ENCODE peak calls at places on chromosomes 1 and 21, in four cellular contexts. One of them, this sample, is unnamed.

GRCh38 chr1:209215826-209216225 is 367.7 kb upstream of the CAMK1G start:
- DNase-seq in uterus: no peak
- DNase-seq in left lung: no peak
- DNase-seq in neural progenitor cell: no peak
- DNase-seq in this sample: no peak

GRCh38 chr1:240598602-240599001 is 13.4 kb downstream of the GREM2 start:
- DNase-seq in uterus: no peak
- DNase-seq in left lung: no peak
- DNase-seq in neural progenitor cell: no peak
- DNase-seq in this sample: no peak

GRCh38 chr1:243407284-243408018 is 151.6 kb downstream of the SDCCAG8 start:
- DNase-seq in uterus: no peak
- DNase-seq in left lung: no peak
- DNase-seq in neural progenitor cell: no peak
- DNase-seq in this sample: peak

GRCh38 chr1:195965036-195965435 is 643.2 kb downstream of the KCNT2 start:
- DNase-seq in uterus: no peak
- DNase-seq in left lung: no peak
- DNase-seq in neural progenitor cell: no peak
- DNase-seq in this sample: no peak

GRCh38 chr1:24586970-24587820 is 31.3 kb downstream of the NCMAP start:
- DNase-seq in uterus: no peak
- DNase-seq in left lung: no peak
- DNase-seq in neural progenitor cell: peak
- DNase-seq in this sample: peak

GRCh38 chr1:234400773-234401172 is 27.5 kb downstream of the COA6 start:
- DNase-seq in uterus: no peak
- DNase-seq in left lung: no peak
- DNase-seq in neural progenitor cell: no peak
- DNase-seq in this sample: no peak

GRCh38 chr1:169427081-169427611 is at the start of gene CCDC181:
- DNase-seq in uterus: peak
- DNase-seq in left lung: peak
- DNase-seq in neural progenitor cell: peak
- DNase-seq in this sample: no peak

GRCh38 chr1:34164510-34165381 is at the start of gene CSMD2:
- DNase-seq in uterus: no peak
- DNase-seq in left lung: peak
- DNase-seq in neural progenitor cell: peak
- DNase-seq in this sample: peak

GRCh38 chr1:201267481-201268229 is 15.7 kb upstream of the PKP1 start:
- DNase-seq in uterus: no peak
- DNase-seq in left lung: no peak
- DNase-seq in neural progenitor cell: no peak
- DNase-seq in this sample: peak

GRCh38 chr1:17318262-17318661 is 10.3 kb downstream of the PADI4 start:
- DNase-seq in uterus: no peak
- DNase-seq in left lung: no peak
- DNase-seq in neural progenitor cell: no peak
- DNase-seq in this sample: no peak

GRCh38 chr1:200224315-200224714 is 185.5 kb downstream of the ZNF281 start:
- DNase-seq in uterus: no peak
- DNase-seq in left lung: no peak
- DNase-seq in neural progenitor cell: no peak
- DNase-seq in this sample: peak

GRCh38 chr21:30935889-30936168 is 54.4 kb upstream of the KRTAP11-1 start:
- DNase-seq in uterus: no peak
- DNase-seq in left lung: no peak
- DNase-seq in neural progenitor cell: no peak
- DNase-seq in this sample: no peak

GRCh38 chr1:23008901-23009300 is 6.8 kb downstream of the TEX46 start:
- DNase-seq in uterus: no peak
- DNase-seq in left lung: no peak
- DNase-seq in neural progenitor cell: no peak
- DNase-seq in this sample: no peak

GRCh38 chr1:23013657-23014056 is 2.0 kb downstream of the TEX46 start:
- DNase-seq in uterus: no peak
- DNase-seq in left lung: no peak
- DNase-seq in neural progenitor cell: peak
- DNase-seq in this sample: no peak

GRCh38 chr1:23007106-23007505 is 8.5 kb downstream of the TEX46 start:
- DNase-seq in uterus: no peak
- DNase-seq in left lung: no peak
- DNase-seq in neural progenitor cell: no peak
- DNase-seq in this sample: no peak

DNA sequence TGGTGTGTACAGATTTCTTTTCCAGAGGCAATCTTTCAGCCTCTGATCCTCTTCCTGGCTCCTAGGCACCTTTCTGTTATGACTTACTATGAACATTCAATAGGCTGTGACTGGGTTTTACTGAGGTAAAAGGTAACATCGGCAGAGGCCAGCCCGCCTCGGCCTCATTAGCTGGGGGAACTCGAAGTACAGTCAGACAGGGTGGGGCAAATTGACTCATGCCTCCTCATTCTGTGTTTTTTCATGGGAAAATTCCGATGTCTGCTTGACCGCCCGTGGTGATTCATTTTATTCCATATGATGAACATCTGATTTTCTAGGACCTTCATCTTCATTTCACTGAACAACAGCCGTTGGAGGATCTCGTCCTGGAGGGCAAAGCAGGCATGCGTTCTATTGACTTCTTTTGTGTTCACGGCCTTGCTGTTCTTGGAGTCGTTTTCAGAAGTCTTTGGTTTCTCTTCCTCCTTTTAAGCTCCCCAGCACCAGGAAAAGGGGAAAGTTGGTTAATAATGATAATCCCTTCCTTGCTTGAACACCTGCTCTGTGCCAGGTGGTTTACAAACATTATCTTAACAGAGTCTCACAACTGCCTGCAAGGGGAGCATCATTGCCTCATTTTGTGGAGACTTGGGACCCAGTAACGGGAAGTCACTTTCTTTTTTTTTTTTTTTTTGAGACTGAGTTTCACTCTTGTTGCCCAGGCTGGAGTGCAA is 4.8 kb downstream of the TEX46 start:
- DNase-seq in uterus: no peak
- DNase-seq in left lung: no peak
- DNase-seq in neural progenitor cell: no peak
- DNase-seq in this sample: peak
- H3K4me3 ChIP-seq in uterus: no peak
- H3K4me3 ChIP-seq in left lung: no peak
- H3K4me3 ChIP-seq in neural progenitor cell: no peak
- H3K4me3 ChIP-seq in this sample: no peak

DNA sequence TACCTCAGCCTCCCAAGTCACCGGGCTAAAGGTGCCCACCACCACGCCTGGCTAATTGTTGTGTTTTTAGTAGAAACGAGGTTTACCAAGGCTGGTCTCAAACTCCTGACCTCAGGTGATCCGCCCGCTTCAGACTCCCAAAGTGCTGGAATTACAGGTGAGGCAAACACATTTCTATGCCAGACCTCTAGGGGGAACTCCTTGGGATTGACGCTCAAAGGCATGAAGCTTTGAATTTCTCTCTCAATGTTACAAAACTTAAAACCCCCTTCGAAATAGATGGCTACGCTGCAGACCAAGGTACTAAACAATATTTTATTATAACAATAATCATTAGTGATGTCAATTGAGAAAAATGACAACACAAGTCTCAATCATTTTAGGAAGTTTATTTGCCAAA is 330.0 kb downstream of the SETD4 start:
- DNase-seq in uterus: no peak
- DNase-seq in left lung: no peak
- DNase-seq in neural progenitor cell: no peak
- DNase-seq in this sample: no peak
- TF ChIP-seq CTCF in uterus: no peak
- TF ChIP-seq CTCF in left lung: no peak
- TF ChIP-seq CTCF in neural progenitor cell: peak
- TF ChIP-seq CTCF in this sample: no peak

GRCh38 chr1:3351300-3352083 is 103.0 kb upstream of the ARHGEF16 start:
- DNase-seq in uterus: peak
- DNase-seq in left lung: no peak
- DNase-seq in neural progenitor cell: peak
- DNase-seq in this sample: no peak
- H3K4me3 ChIP-seq in uterus: no peak
- H3K4me3 ChIP-seq in left lung: no peak
- H3K4me3 ChIP-seq in neural progenitor cell: peak
- H3K4me3 ChIP-seq in this sample: no peak

DNA sequence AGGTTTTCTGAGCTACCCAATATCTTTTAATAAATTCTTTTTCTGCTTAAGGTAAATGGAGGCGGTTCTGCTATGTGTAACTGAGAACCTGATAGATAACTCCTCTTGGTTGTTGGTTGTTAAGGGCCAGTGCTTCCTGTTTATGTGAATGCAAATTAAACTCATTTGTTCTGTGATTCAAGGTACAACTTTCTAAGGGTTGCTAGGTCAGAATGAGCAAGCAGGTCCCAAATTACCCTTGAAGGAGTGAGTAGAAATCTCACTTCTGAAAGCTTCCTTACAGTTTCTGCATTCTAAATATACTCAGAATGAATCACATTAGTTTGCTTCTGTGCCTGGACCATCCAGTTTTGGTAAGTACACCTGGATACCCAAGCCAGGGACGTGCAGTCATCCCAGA is 15.5 kb upstream of the FAM78B start:
- DNase-seq in uterus: no peak
- DNase-seq in left lung: no peak
- DNase-seq in neural progenitor cell: no peak
- DNase-seq in this sample: no peak
- TF ChIP-seq CTCF in uterus: no peak
- TF ChIP-seq CTCF in left lung: no peak
- TF ChIP-seq CTCF in neural progenitor cell: no peak
- TF ChIP-seq CTCF in this sample: no peak

DNA sequence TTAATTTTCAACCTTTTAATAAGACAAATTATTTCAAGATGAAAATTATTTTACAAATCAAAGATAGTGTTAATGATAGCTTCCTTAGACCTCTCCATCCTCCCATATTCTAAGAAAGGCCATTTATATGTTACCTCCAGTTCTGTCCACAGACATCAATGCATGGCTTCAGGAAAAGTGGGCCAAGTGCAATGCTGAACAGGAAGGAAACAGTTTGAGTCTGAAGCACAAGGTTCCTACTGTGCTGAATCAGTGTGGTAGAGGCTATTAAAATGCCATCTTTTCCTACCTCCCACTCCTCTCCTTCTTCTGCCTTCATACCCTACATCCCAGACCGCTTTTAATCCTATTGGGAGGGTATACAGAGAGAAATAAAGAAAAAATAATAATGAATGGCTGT is 62.7 kb upstream of the C1orf105 start:
- DNase-seq in uterus: no peak
- DNase-seq in left lung: no peak
- DNase-seq in neural progenitor cell: no peak
- DNase-seq in this sample: no peak
- H3K4me3 ChIP-seq in uterus: no peak
- H3K4me3 ChIP-seq in left lung: no peak
- H3K4me3 ChIP-seq in neural progenitor cell: no peak
- H3K4me3 ChIP-seq in this sample: no peak

DNA sequence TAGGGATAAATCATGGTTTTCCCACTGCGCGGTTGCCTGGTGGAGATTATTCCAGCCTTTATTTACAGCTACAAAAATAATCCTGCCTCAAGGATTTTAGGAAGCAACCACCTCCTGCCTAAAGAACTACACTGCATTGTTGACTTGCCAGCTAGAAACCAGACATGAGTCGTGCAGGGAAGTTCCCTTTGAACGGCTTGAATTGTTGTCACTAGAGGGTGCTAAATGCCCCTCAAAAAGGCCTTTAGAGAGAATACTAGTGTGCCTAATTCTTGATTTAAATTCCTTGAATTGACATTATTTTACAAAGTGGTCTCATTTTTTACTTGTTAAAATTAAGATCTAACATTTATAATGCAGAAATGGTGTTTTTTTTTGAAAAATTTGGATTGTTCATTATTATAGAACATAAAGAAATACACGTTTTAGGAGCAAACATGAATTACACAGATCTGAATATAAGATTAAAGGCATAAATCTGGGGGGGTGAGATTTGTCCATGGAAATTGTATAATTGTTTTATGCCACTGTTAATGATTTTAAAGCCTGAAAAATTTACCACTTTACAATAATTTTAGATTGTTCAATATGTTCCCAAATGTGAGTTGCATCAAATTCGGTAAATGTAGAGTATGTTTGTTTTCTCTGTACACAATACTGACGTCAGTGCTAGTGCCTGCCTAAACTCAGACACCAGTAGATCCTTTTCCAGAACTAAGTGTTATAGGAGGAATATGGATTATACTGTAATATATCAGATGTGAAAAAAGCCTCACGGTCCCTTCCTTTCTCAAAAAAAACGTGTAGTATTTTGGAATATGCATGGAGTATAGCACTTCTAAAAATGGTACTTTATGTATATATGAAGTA is 7.6 kb upstream of the ERG start:
- DNase-seq in uterus: peak
- DNase-seq in left lung: no peak
- DNase-seq in neural progenitor cell: peak
- DNase-seq in this sample: peak
- TF ChIP-seq CTCF in uterus: peak
- TF ChIP-seq CTCF in left lung: peak
- TF ChIP-seq CTCF in neural progenitor cell: peak
- TF ChIP-seq CTCF in this sample: peak

GRCh38 chr1:8023995-8024313 is 2.2 kb downstream of the ERRFI1 start:
- DNase-seq in uterus: no peak
- DNase-seq in left lung: no peak
- DNase-seq in neural progenitor cell: peak
- DNase-seq in this sample: no peak
- H3K4me3 ChIP-seq in uterus: no peak
- H3K4me3 ChIP-seq in left lung: peak
- H3K4me3 ChIP-seq in neural progenitor cell: peak
- H3K4me3 ChIP-seq in this sample: no peak

GRCh38 chr1:5643360-5644090 is 348.7 kb downstream of the NPHP4 start:
- DNase-seq in uterus: no peak
- DNase-seq in left lung: no peak
- DNase-seq in neural progenitor cell: no peak
- DNase-seq in this sample: no peak
- TF ChIP-seq CTCF in uterus: no peak
- TF ChIP-seq CTCF in left lung: no peak
- TF ChIP-seq CTCF in neural progenitor cell: no peak
- TF ChIP-seq CTCF in this sample: no peak